ENCODE peak calls at places on chromosomes 3 and 15, in four cellular contexts. Q is cardiac muscle cell, U is A549, S is tibial nerve. F is an unnamed sample. For H3K4me1, the result is how much of the 10 kb centered on the place peaks cover.

GRCh38 chr3:179272385-179272784 is 21.5 kb upstream of the KCNMB3 start:
- DNase-seq in S (no peak), Q (no peak), U (peak), F (no peak)

GRCh38 chr3:143565943-143566342 is 282.3 kb downstream of the SLC9A9 start:
- DNase-seq in S (no peak), Q (peak), U (no peak), F (no peak)

GRCh38 chr3:54964081-54964480 is 36.2 kb upstream of the LRTM1 start:
- DNase-seq in S (no peak), Q (no peak), U (no peak), F (no peak)

GRCh38 chr15:99439524-99439835 is 126.3 kb upstream of the MEF2A start:
- DNase-seq in S (no peak), U (no peak), Q (no peak), F (peak)

GRCh38 chr3:8183627-8184026 is 318.0 kb upstream of the LMCD1 start:
- DNase-seq in Q (peak), S (no peak), U (no peak), F (no peak)

GRCh38 chr3:130933801-130934345 is 40.0 kb downstream of the ATP2C1 start:
- DNase-seq in S (no peak), U (no peak), Q (no peak), F (no peak)

GRCh38 chr3:24299801-24300626 is 194.6 kb downstream of the THRB start:
- DNase-seq in Q (no peak), S (no peak), U (peak), F (no peak)

GRCh38 chr3:191302451-191302850 is 26.7 kb upstream of the CCDC50 start:
- DNase-seq in Q (no peak), S (no peak), U (no peak), F (no peak)

GRCh38 chr15:97691799-97692198 is 268.7 kb upstream of the ARRDC4 start:
- DNase-seq in S (no peak), Q (no peak), U (peak), F (no peak)

GRCh38 chr3:108477511-108478147 is 32.8 kb downstream of the MYH15 start:
- DNase-seq in S (peak), Q (peak), U (peak), F (no peak)

GRCh38 chr3:125381743-125382142 is 6.6 kb upstream of the ZNF148 start:
- DNase-seq in Q (no peak), U (peak), S (no peak), F (no peak)

GRCh38 chr15:51048308-51048707 is 46.4 kb downstream of the TNFAIP8L3 start:
- DNase-seq in S (no peak), U (no peak), Q (no peak), F (no peak)

GRCh38 chr15:45333550-45333949 is 44.8 kb downstream of the GATM start:
- DNase-seq in Q (peak), U (peak), S (peak), F (no peak)

GRCh38 chr3:141853146-141853690 is 23.2 kb upstream of the ATP1B3 start:
- DNase-seq in Q (no peak), U (no peak), S (peak), F (no peak)

GRCh38 chr3:119191800-119192199 is 18.4 kb downstream of the UPK1B start:
- DNase-seq in S (no peak), U (no peak), Q (no peak), F (no peak)

GRCh38 chr15:92904832-92905640 is 4.9 kb downstream of the CHD2 start:
- DNase-seq in U (peak), S (no peak), Q (no peak), F (no peak)

GRCh38 chr15:70395164-70395563 is 297.4 kb upstream of the TLE3 start:
- DNase-seq in S (no peak), Q (no peak), U (no peak), F (no peak)

GRCh38 chr15:31200735-31201151 is 99.2 kb upstream of the TRPM1 start:
- DNase-seq in Q (peak), S (peak), U (peak), F (peak)

GRCh38 chr15:50340431-50340830 is 14.6 kb downstream of the GABPB1 start:
- DNase-seq in Q (no peak), U (no peak), S (no peak), F (no peak)

GRCh38 chr3:15997274-15997943 is 177.1 kb upstream of the GALNT15 start:
- DNase-seq in Q (no peak), S (no peak), U (no peak), F (no peak)

GRCh38 chr3:123262226-123262625 is 60.5 kb downstream of the SEC22A start:
- DNase-seq in Q (no peak), S (no peak), U (no peak), F (no peak)

GRCh38 chr15:68391084-68391483 is 40.9 kb downstream of the ITGA11 start:
- DNase-seq in U (no peak), S (no peak), Q (no peak), F (no peak)

GRCh38 chr3:133833880-133834620 is 28.4 kb downstream of the SRPRB start:
- DNase-seq in U (no peak), Q (no peak), S (no peak), F (no peak)

GRCh38 chr3:102200126-102200525 is 234.7 kb upstream of the ZPLD1 start:
- DNase-seq in U (peak), S (no peak), Q (no peak), F (no peak)

GRCh38 chr3:139953131-139953910 is 18.3 kb downstream of the CLSTN2 start:
- DNase-seq in S (no peak), U (no peak), Q (no peak), F (no peak)

GRCh38 chr3:60386311-60386710 is 864.9 kb downstream of the FHIT start:
- DNase-seq in S (no peak), Q (no peak), U (no peak), F (no peak)

GRCh38 chr3:53815651-53816050 is 30.6 kb downstream of the CHDH start:
- DNase-seq in S (no peak), U (no peak), Q (no peak), F (no peak)

GRCh38 chr3:126770096-126770495 is 66.1 kb downstream of the CHCHD6 start:
- DNase-seq in S (no peak), Q (no peak), U (no peak), F (no peak)

GRCh38 chr3:13144163-13145023 is 71.2 kb upstream of the IQSEC1 start:
- DNase-seq in Q (no peak), U (no peak), S (no peak), F (no peak)

GRCh38 chr15:77060560-77060959 is 10.3 kb downstream of the TSPAN3 start:
- DNase-seq in S (no peak), Q (no peak), U (no peak), F (no peak)

GRCh38 chr15:66390670-66391069 is 4.0 kb downstream of the MAP2K1 start:
- DNase-seq in U (no peak), Q (no peak), S (no peak), F (no peak)

GRCh38 chr3:15820911-15821310 is 23.1 kb upstream of the ANKRD28 start:
- DNase-seq in U (no peak), Q (no peak), S (no peak), F (no peak)

GRCh38 chr3:65950340-65951326 is 88.1 kb downstream of the MAGI1 start:
- DNase-seq in U (no peak), Q (no peak), S (no peak), F (no peak)

GRCh38 chr3:181629701-181630100 is 82.0 kb upstream of the SOX2 start:
- DNase-seq in U (no peak), S (no peak), Q (no peak), F (no peak)

GRCh38 chr3:120092444-120092843 is 1.8 kb downstream of the GSK3B start:
- DNase-seq in S (no peak), Q (no peak), U (no peak), F (no peak)

GRCh38 chr3:148816427-148816826 is 11.2 kb upstream of the CPB1 start:
- DNase-seq in S (no peak), U (no peak), Q (no peak), F (no peak)

GRCh38 chr15:39429898-39430357 is 151.0 kb upstream of the THBS1 start:
- DNase-seq in U (peak), S (no peak), Q (peak), F (no peak)

GRCh38 chr15:24858737-24859601 is 95.8 kb upstream of the SNRPN start:
- DNase-seq in U (no peak), S (no peak), Q (peak), F (no peak)

GRCh38 chr3:188147782-188148181 is 6.2 kb upstream of the LPP start:
- DNase-seq in Q (no peak), S (no peak), U (no peak), F (no peak)

GRCh38 chr15:58257776-58258325 is 119.7 kb downstream of the AQP9 start:
- DNase-seq in Q (no peak), U (no peak), S (no peak), F (no peak)
- H3K27ac ChIP-seq in Q (no peak), U (no peak), S (no peak), F (no peak)

GRCh38 chr3:45967724-45968123 is 24.5 kb downstream of the CXCR6 start:
- DNase-seq in Q (no peak), S (no peak), U (no peak), F (peak)

GRCh38 chr3:45964139-45964538 is 20.9 kb downstream of the CXCR6 start:
- DNase-seq in U (no peak), S (no peak), Q (no peak), F (no peak)

GRCh38 chr3:45966371-45966780 is 23.1 kb downstream of the CXCR6 start:
- DNase-seq in U (no peak), Q (no peak), S (no peak), F (no peak)

GRCh38 chr3:45966969-45967640 is 23.8 kb downstream of the CXCR6 start:
- DNase-seq in U (no peak), Q (no peak), S (no peak), F (no peak)

DNA sequence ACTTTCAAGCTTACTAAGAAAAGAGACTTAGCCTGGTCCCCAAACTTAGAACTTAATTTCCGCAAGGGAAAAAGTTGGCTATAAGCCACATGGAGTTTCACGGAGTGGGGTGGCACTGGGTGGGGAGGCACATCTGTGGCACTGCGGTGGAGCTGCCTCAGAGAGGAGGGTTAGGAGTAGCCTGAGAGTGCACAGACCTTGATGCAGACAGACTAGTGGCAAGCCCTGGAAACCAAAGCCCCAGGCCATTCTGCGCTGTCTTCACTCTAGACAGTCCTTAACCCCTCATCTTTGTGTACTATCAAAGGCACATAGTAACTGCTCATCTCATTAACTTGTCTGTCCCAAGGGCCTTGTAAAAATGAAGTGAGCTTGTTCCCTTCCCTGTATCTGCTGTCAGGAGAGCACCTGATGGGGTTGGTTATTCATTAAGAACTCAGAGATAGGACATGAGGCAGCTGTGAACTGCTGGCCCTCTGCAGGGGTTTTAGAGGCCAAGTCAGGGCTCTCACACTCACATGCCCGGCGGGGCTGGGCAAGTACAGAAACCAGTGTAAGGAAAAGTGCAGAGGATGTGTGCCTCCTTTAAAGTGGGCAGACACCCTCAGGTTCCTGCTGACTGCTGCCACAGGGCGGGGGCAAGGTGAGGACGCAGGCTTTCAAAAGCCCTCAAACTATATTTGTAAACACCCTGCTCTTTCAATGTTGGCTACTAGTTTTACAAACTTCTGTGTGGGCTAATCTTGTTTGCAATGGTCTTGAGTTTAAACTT is 22.2 kb downstream of the CXCR6 start:
- DNase-seq in Q (no peak), S (no peak), U (no peak), F (no peak)
- H3K4me1 ChIP-seq in Q (under half), S (under half), U (under half), F (under half)

DNA sequence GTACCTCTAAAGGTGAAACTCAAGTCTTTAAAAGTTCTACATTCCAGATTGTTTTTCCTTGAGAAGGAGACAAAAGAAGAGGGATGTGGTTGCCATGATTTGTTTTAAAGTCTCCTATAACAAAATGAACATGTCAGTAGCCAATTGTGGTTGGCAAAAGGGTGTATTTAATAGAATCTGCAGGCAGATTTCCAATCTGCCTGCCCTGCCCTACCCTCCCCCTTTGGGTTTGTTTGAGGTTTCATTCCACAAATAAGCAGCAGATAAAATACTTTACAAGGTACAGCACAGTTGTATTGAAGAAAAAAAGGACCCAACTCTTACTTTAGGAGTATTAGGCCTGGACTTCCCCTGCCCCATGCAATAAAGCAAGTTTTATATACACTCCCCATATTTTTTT is 59.5 kb downstream of the MLH1 start:
- DNase-seq in Q (no peak), S (no peak), U (no peak), F (no peak)
- H3K27ac ChIP-seq in Q (no peak), S (peak), U (no peak), F (peak)

GRCh38 chr3:171066216-171066615 is 39.7 kb upstream of the SLC2A2 start:
- DNase-seq in S (no peak), Q (no peak), U (no peak), F (no peak)

GRCh38 chr3:171065732-171066131 is 39.2 kb upstream of the SLC2A2 start:
- DNase-seq in S (no peak), Q (no peak), U (no peak), F (no peak)

GRCh38 chr3:171072432-171072831 is 45.9 kb upstream of the SLC2A2 start:
- DNase-seq in U (no peak), S (no peak), Q (no peak), F (no peak)

GRCh38 chr3:171064461-171064860 is 37.9 kb upstream of the SLC2A2 start:
- DNase-seq in Q (no peak), S (no peak), U (no peak), F (no peak)

DNA sequence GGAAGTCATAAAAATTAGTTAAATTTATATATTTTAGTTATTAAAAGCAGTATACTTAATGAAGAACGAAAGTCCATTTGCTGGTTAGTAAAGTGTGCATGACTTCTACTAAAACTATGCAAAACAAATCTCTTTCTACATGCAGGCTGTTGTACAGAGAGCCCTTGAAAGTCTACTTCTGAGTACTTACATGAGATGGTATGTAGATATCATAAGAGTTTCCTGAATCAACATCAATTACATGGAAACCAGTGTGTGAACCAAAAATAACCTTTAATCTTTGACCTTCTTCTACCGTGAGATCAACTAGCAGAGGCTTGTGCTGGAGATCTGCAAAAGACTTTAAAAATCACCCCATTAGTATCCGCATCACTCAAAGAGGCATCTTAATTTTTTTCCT is 42.1 kb upstream of the SLC2A2 start:
- DNase-seq in Q (peak), S (no peak), U (no peak), F (no peak)
- H3K4me1 ChIP-seq in Q (under half), S (under half), U (under half), F (under half)